ENCODE peak calls at places on chromosomes 7 and 10, in eight cellular contexts. U, D, O, N, Z, W, M and L are unnamed samples.

GRCh38 chr10:34780818-34781380 is 34.2 kb downstream of the PARD3 start:
- DNase-seq in U (no peak), D (peak), O (no peak), N (no peak), Z (peak), W (no peak), M (peak), L (no peak)

GRCh38 chr10:69479241-69479730 is 28.0 kb downstream of the TSPAN15 start:
- DNase-seq in U (no peak), D (peak), O (no peak), N (no peak), Z (peak), W (no peak), M (no peak), L (no peak)

GRCh38 chr7:81111781-81112540 is 193.1 kb upstream of the SEMA3C start:
- DNase-seq in U (no peak), D (no peak), O (no peak), N (no peak), Z (peak), W (no peak), M (peak), L (no peak)

GRCh38 chr10:70498970-70499828 is 20.6 kb downstream of the PALD1 start:
- DNase-seq in U (no peak), D (peak), O (no peak), N (peak), Z (no peak), W (no peak), M (no peak), L (no peak)

GRCh38 chr10:98354491-98354890 is 60.5 kb downstream of the PYROXD2 start:
- DNase-seq in U (no peak), D (no peak), O (no peak), N (no peak), Z (no peak), W (no peak), M (no peak), L (no peak)

GRCh38 chr7:134557391-134557790 is 8.5 kb downstream of the AKR1B15 start:
- DNase-seq in U (no peak), D (no peak), O (no peak), N (no peak), Z (no peak), W (no peak), M (no peak), L (no peak)

GRCh38 chr7:148979827-148980226 is 48.5 kb downstream of the PDIA4 start:
- DNase-seq in U (no peak), D (no peak), O (no peak), N (no peak), Z (no peak), W (no peak), M (no peak), L (no peak)

GRCh38 chr10:17961551-17962422 is 10.1 kb downstream of the SLC39A12 start:
- DNase-seq in U (no peak), D (no peak), O (no peak), N (no peak), Z (no peak), W (no peak), M (peak), L (no peak)

GRCh38 chr7:158633055-158633956 is 45.7 kb upstream of the PTPRN2 start:
- DNase-seq in U (no peak), D (no peak), O (no peak), N (no peak), Z (no peak), W (no peak), M (no peak), L (no peak)

GRCh38 chr7:40077849-40078248 is 56.6 kb downstream of the MPLKIP start:
- DNase-seq in U (no peak), D (no peak), O (no peak), N (no peak), Z (no peak), W (no peak), M (no peak), L (no peak)

GRCh38 chr7:65251851-65252620 is 121.6 kb upstream of the ZNF92 start:
- DNase-seq in U (no peak), D (peak), O (no peak), N (peak), Z (peak), W (peak), M (peak), L (peak)

GRCh38 chr10:53209941-53210611 is 437.5 kb upstream of the MBL2 start:
- DNase-seq in U (no peak), D (peak), O (no peak), N (no peak), Z (no peak), W (no peak), M (no peak), L (no peak)